ENCODE peak calls at places on chromosomes 6 and 20, in five cellular contexts. One of them, this sample, is unnamed.

GRCh38 chr6:112153926-112154621 is 66.7 kb downstream of the FAM229B start:
- DNase-seq in PC-3: peak; percentile 48
- DNase-seq in A549: peak; percentile 18
- DNase-seq in heart left ventricle: no peak
- DNase-seq in stimulated activated CD8-positive, alpha-beta memory T cell treated with anti-CD3 and anti-CD28 coated beads, Interleukin-7, amount 100 ng/mL, for 24 hours: no peak
- DNase-seq in this sample: no peak

GRCh38 chr6:35295521-35296315 is 1.9 kb upstream of the DEF6 start:
- DNase-seq in PC-3: no peak
- DNase-seq in A549: no peak
- DNase-seq in heart left ventricle: no peak
- DNase-seq in stimulated activated CD8-positive, alpha-beta memory T cell treated with anti-CD3 and anti-CD28 coated beads, Interleukin-7, amount 100 ng/mL, for 24 hours: no peak
- DNase-seq in this sample: no peak

GRCh38 chr6:87628881-87629280 is 38.9 kb downstream of the ORC3 start:
- DNase-seq in PC-3: no peak
- DNase-seq in A549: no peak
- DNase-seq in heart left ventricle: no peak
- DNase-seq in stimulated activated CD8-positive, alpha-beta memory T cell treated with anti-CD3 and anti-CD28 coated beads, Interleukin-7, amount 100 ng/mL, for 24 hours: no peak
- DNase-seq in this sample: no peak

GRCh38 chr20:4951299-4951698 is 50.0 kb downstream of the SLC23A2 start:
- DNase-seq in PC-3: peak; percentile 78
- DNase-seq in A549: peak; percentile 53
- DNase-seq in heart left ventricle: peak; percentile 26
- DNase-seq in stimulated activated CD8-positive, alpha-beta memory T cell treated with anti-CD3 and anti-CD28 coated beads, Interleukin-7, amount 100 ng/mL, for 24 hours: no peak
- DNase-seq in this sample: no peak

GRCh38 chr6:111342913-111343312 is 140.1 kb downstream of the REV3L start:
- DNase-seq in PC-3: peak; percentile 11
- DNase-seq in A549: no peak
- DNase-seq in heart left ventricle: no peak
- DNase-seq in stimulated activated CD8-positive, alpha-beta memory T cell treated with anti-CD3 and anti-CD28 coated beads, Interleukin-7, amount 100 ng/mL, for 24 hours: no peak
- DNase-seq in this sample: no peak

GRCh38 chr20:31845300-31845863 is at the start of gene FOXS1:
- DNase-seq in PC-3: no peak
- DNase-seq in A549: no peak
- DNase-seq in heart left ventricle: peak; percentile 84
- DNase-seq in stimulated activated CD8-positive, alpha-beta memory T cell treated with anti-CD3 and anti-CD28 coated beads, Interleukin-7, amount 100 ng/mL, for 24 hours: no peak
- DNase-seq in this sample: no peak

GRCh38 chr6:14889698-14890593 is 355.9 kb upstream of the JARID2 start:
- DNase-seq in PC-3: peak; percentile 80
- DNase-seq in A549: peak; percentile 76
- DNase-seq in heart left ventricle: no peak
- DNase-seq in stimulated activated CD8-positive, alpha-beta memory T cell treated with anti-CD3 and anti-CD28 coated beads, Interleukin-7, amount 100 ng/mL, for 24 hours: no peak
- DNase-seq in this sample: no peak

GRCh38 chr6:97535800-97536199 is 252.8 kb upstream of the MMS22L start:
- DNase-seq in PC-3: no peak
- DNase-seq in A549: no peak
- DNase-seq in heart left ventricle: no peak
- DNase-seq in stimulated activated CD8-positive, alpha-beta memory T cell treated with anti-CD3 and anti-CD28 coated beads, Interleukin-7, amount 100 ng/mL, for 24 hours: no peak
- DNase-seq in this sample: no peak

GRCh38 chr6:140478631-140479030 is 1104.2 kb upstream of the CITED2 start:
- DNase-seq in PC-3: no peak
- DNase-seq in A549: no peak
- DNase-seq in heart left ventricle: no peak
- DNase-seq in stimulated activated CD8-positive, alpha-beta memory T cell treated with anti-CD3 and anti-CD28 coated beads, Interleukin-7, amount 100 ng/mL, for 24 hours: no peak
- DNase-seq in this sample: no peak

GRCh38 chr6:34544776-34545471 is 11.2 kb downstream of the SPDEF start:
- DNase-seq in PC-3: no peak
- DNase-seq in A549: no peak
- DNase-seq in heart left ventricle: no peak
- DNase-seq in stimulated activated CD8-positive, alpha-beta memory T cell treated with anti-CD3 and anti-CD28 coated beads, Interleukin-7, amount 100 ng/mL, for 24 hours: no peak
- DNase-seq in this sample: no peak

GRCh38 chr6:10976571-10976970 is 67.5 kb downstream of the ELOVL2 start:
- DNase-seq in PC-3: peak; percentile 7
- DNase-seq in A549: no peak
- DNase-seq in heart left ventricle: no peak
- DNase-seq in stimulated activated CD8-positive, alpha-beta memory T cell treated with anti-CD3 and anti-CD28 coated beads, Interleukin-7, amount 100 ng/mL, for 24 hours: no peak
- DNase-seq in this sample: no peak

GRCh38 chr6:3315068-3315467 is 56.3 kb downstream of the PSMG4 start:
- DNase-seq in PC-3: no peak
- DNase-seq in A549: no peak
- DNase-seq in heart left ventricle: no peak
- DNase-seq in stimulated activated CD8-positive, alpha-beta memory T cell treated with anti-CD3 and anti-CD28 coated beads, Interleukin-7, amount 100 ng/mL, for 24 hours: no peak
- DNase-seq in this sample: no peak

GRCh38 chr6:112214749-112215269 is 39.6 kb downstream of the LAMA4 start:
- DNase-seq in PC-3: peak; percentile 84
- DNase-seq in A549: peak; percentile 60
- DNase-seq in heart left ventricle: no peak
- DNase-seq in stimulated activated CD8-positive, alpha-beta memory T cell treated with anti-CD3 and anti-CD28 coated beads, Interleukin-7, amount 100 ng/mL, for 24 hours: no peak
- DNase-seq in this sample: no peak

GRCh38 chr6:32183483-32184083 is 470 bp downstream of the AGER start:
- DNase-seq in PC-3: no peak
- DNase-seq in A549: no peak
- DNase-seq in heart left ventricle: peak; percentile 64
- DNase-seq in stimulated activated CD8-positive, alpha-beta memory T cell treated with anti-CD3 and anti-CD28 coated beads, Interleukin-7, amount 100 ng/mL, for 24 hours: no peak
- DNase-seq in this sample: no peak

GRCh38 chr6:28922004-28922840 is 1.6 kb downstream of the TRIM27 start:
- DNase-seq in PC-3: peak; percentile 92
- DNase-seq in A549: peak; percentile 68
- DNase-seq in heart left ventricle: no peak
- DNase-seq in stimulated activated CD8-positive, alpha-beta memory T cell treated with anti-CD3 and anti-CD28 coated beads, Interleukin-7, amount 100 ng/mL, for 24 hours: no peak
- DNase-seq in this sample: no peak

GRCh38 chr6:151544453-151544852 is 50.6 kb downstream of the CCDC170 start:
- DNase-seq in PC-3: no peak
- DNase-seq in A549: no peak
- DNase-seq in heart left ventricle: no peak
- DNase-seq in stimulated activated CD8-positive, alpha-beta memory T cell treated with anti-CD3 and anti-CD28 coated beads, Interleukin-7, amount 100 ng/mL, for 24 hours: no peak
- DNase-seq in this sample: no peak

GRCh38 chr6:66735106-66735890 is 1028.3 kb upstream of the EYS start:
- DNase-seq in PC-3: peak; percentile 57
- DNase-seq in A549: no peak
- DNase-seq in heart left ventricle: no peak
- DNase-seq in stimulated activated CD8-positive, alpha-beta memory T cell treated with anti-CD3 and anti-CD28 coated beads, Interleukin-7, amount 100 ng/mL, for 24 hours: no peak
- DNase-seq in this sample: no peak

GRCh38 chr20:17875106-17875980 is 93.3 kb downstream of the SNX5 start:
- DNase-seq in PC-3: peak; percentile 71
- DNase-seq in A549: peak; percentile 69
- DNase-seq in heart left ventricle: peak; percentile 56
- DNase-seq in stimulated activated CD8-positive, alpha-beta memory T cell treated with anti-CD3 and anti-CD28 coated beads, Interleukin-7, amount 100 ng/mL, for 24 hours: no peak
- DNase-seq in this sample: no peak

GRCh38 chr6:7150381-7151064 is 42.8 kb downstream of the RREB1 start:
- DNase-seq in PC-3: no peak
- DNase-seq in A549: no peak
- DNase-seq in heart left ventricle: no peak
- DNase-seq in stimulated activated CD8-positive, alpha-beta memory T cell treated with anti-CD3 and anti-CD28 coated beads, Interleukin-7, amount 100 ng/mL, for 24 hours: no peak
- DNase-seq in this sample: no peak

GRCh38 chr6:161080263-161080970 is 88.8 kb downstream of the MAP3K4 start:
- DNase-seq in PC-3: no peak
- DNase-seq in A549: no peak
- DNase-seq in heart left ventricle: no peak
- DNase-seq in stimulated activated CD8-positive, alpha-beta memory T cell treated with anti-CD3 and anti-CD28 coated beads, Interleukin-7, amount 100 ng/mL, for 24 hours: no peak
- DNase-seq in this sample: no peak

GRCh38 chr20:53510266-53510665 is 83.4 kb downstream of the ZNF217 start:
- DNase-seq in PC-3: no peak
- DNase-seq in A549: no peak
- DNase-seq in heart left ventricle: no peak
- DNase-seq in stimulated activated CD8-positive, alpha-beta memory T cell treated with anti-CD3 and anti-CD28 coated beads, Interleukin-7, amount 100 ng/mL, for 24 hours: no peak
- DNase-seq in this sample: no peak

GRCh38 chr6:117494694-117495318 is 12.3 kb downstream of the DCBLD1 start:
- DNase-seq in PC-3: no peak
- DNase-seq in A549: peak; percentile 44
- DNase-seq in heart left ventricle: peak; percentile 15
- DNase-seq in stimulated activated CD8-positive, alpha-beta memory T cell treated with anti-CD3 and anti-CD28 coated beads, Interleukin-7, amount 100 ng/mL, for 24 hours: no peak
- DNase-seq in this sample: no peak

GRCh38 chr6:71072508-71072907 is 115.6 kb upstream of the B3GAT2 start:
- DNase-seq in PC-3: no peak
- DNase-seq in A549: no peak
- DNase-seq in heart left ventricle: no peak
- DNase-seq in stimulated activated CD8-positive, alpha-beta memory T cell treated with anti-CD3 and anti-CD28 coated beads, Interleukin-7, amount 100 ng/mL, for 24 hours: no peak
- DNase-seq in this sample: no peak

GRCh38 chr6:53899512-53899911 is 104.7 kb downstream of the LRRC1 start:
- DNase-seq in PC-3: no peak
- DNase-seq in A549: no peak
- DNase-seq in heart left ventricle: no peak
- DNase-seq in stimulated activated CD8-positive, alpha-beta memory T cell treated with anti-CD3 and anti-CD28 coated beads, Interleukin-7, amount 100 ng/mL, for 24 hours: no peak
- DNase-seq in this sample: no peak

GRCh38 chr6:106918128-106918527 is 56.4 kb downstream of the CD24 start:
- DNase-seq in PC-3: no peak
- DNase-seq in A549: no peak
- DNase-seq in heart left ventricle: no peak
- DNase-seq in stimulated activated CD8-positive, alpha-beta memory T cell treated with anti-CD3 and anti-CD28 coated beads, Interleukin-7, amount 100 ng/mL, for 24 hours: no peak
- DNase-seq in this sample: no peak

GRCh38 chr20:42688576-42688975 is 501.1 kb downstream of the PTPRT start:
- DNase-seq in PC-3: no peak
- DNase-seq in A549: no peak
- DNase-seq in heart left ventricle: no peak
- DNase-seq in stimulated activated CD8-positive, alpha-beta memory T cell treated with anti-CD3 and anti-CD28 coated beads, Interleukin-7, amount 100 ng/mL, for 24 hours: no peak
- DNase-seq in this sample: no peak

GRCh38 chr20:51134405-51134804 is 111.5 kb upstream of the KCNG1 start:
- DNase-seq in PC-3: no peak
- DNase-seq in A549: no peak
- DNase-seq in heart left ventricle: no peak
- DNase-seq in stimulated activated CD8-positive, alpha-beta memory T cell treated with anti-CD3 and anti-CD28 coated beads, Interleukin-7, amount 100 ng/mL, for 24 hours: no peak
- DNase-seq in this sample: no peak

GRCh38 chr20:64161595-64162238 is 2.5 kb upstream of the MYT1 start:
- DNase-seq in PC-3: peak; percentile 29
- DNase-seq in A549: peak; percentile 19
- DNase-seq in heart left ventricle: peak; percentile 30
- DNase-seq in stimulated activated CD8-positive, alpha-beta memory T cell treated with anti-CD3 and anti-CD28 coated beads, Interleukin-7, amount 100 ng/mL, for 24 hours: no peak
- DNase-seq in this sample: peak; percentile 61

GRCh38 chr6:143063631-143064030 is 2.9 kb downstream of the AIG1 start:
- DNase-seq in PC-3: no peak
- DNase-seq in A549: no peak
- DNase-seq in heart left ventricle: no peak
- DNase-seq in stimulated activated CD8-positive, alpha-beta memory T cell treated with anti-CD3 and anti-CD28 coated beads, Interleukin-7, amount 100 ng/mL, for 24 hours: no peak
- DNase-seq in this sample: no peak

GRCh38 chr20:49595811-49596545 is 28.0 kb upstream of the PTGIS start:
- DNase-seq in PC-3: no peak
- DNase-seq in A549: no peak
- DNase-seq in heart left ventricle: no peak
- DNase-seq in stimulated activated CD8-positive, alpha-beta memory T cell treated with anti-CD3 and anti-CD28 coated beads, Interleukin-7, amount 100 ng/mL, for 24 hours: peak; percentile 61
- DNase-seq in this sample: no peak

GRCh38 chr6:78500299-78501089 is 366.9 kb upstream of the IRAK1BP1 start:
- DNase-seq in PC-3: no peak
- DNase-seq in A549: no peak
- DNase-seq in heart left ventricle: no peak
- DNase-seq in stimulated activated CD8-positive, alpha-beta memory T cell treated with anti-CD3 and anti-CD28 coated beads, Interleukin-7, amount 100 ng/mL, for 24 hours: no peak
- DNase-seq in this sample: no peak

GRCh38 chr20:22511943-22512910 is 72.1 kb downstream of the FOXA2 start:
- DNase-seq in PC-3: peak; percentile 99
- DNase-seq in A549: peak; percentile 42
- DNase-seq in heart left ventricle: no peak
- DNase-seq in stimulated activated CD8-positive, alpha-beta memory T cell treated with anti-CD3 and anti-CD28 coated beads, Interleukin-7, amount 100 ng/mL, for 24 hours: no peak
- DNase-seq in this sample: no peak

GRCh38 chr20:13486694-13487093 is 152.0 kb downstream of the TASP1 start:
- DNase-seq in PC-3: no peak
- DNase-seq in A549: no peak
- DNase-seq in heart left ventricle: no peak
- DNase-seq in stimulated activated CD8-positive, alpha-beta memory T cell treated with anti-CD3 and anti-CD28 coated beads, Interleukin-7, amount 100 ng/mL, for 24 hours: no peak
- DNase-seq in this sample: no peak

GRCh38 chr6:157020398-157021266 is 243.5 kb downstream of the ARID1B start:
- DNase-seq in PC-3: peak; percentile 38
- DNase-seq in A549: peak; percentile 57
- DNase-seq in heart left ventricle: peak; percentile 65
- DNase-seq in stimulated activated CD8-positive, alpha-beta memory T cell treated with anti-CD3 and anti-CD28 coated beads, Interleukin-7, amount 100 ng/mL, for 24 hours: peak; percentile 30
- DNase-seq in this sample: peak; percentile 39

This sample was measured in GM12891.